ENCODE peak calls at places on chromosomes 13 and 19, in eight cellular contexts. Z is T1000, G is T-helper 1 cell, C is nephron progenitor cell, E is putamen, Y is activated T-cell treated with anti-CD3 and anti-CD28 coated beads for 1 hour, A is NCI-H345, N is fibroblast of pulmonary artery. W is an unnamed sample.

GRCh38 chr13:27379694-27380596 is 44.5 kb upstream of the GTF3A start:
- DNase-seq in Z (no peak), G (peak), C (peak), E (no peak), Y (peak), A (no peak), N (peak), W (peak)

GRCh38 chr13:29496241-29496712 is 99.2 kb downstream of the SLC7A1 start:
- DNase-seq in Z (no peak), G (no peak), C (no peak), E (no peak), Y (no peak), A (no peak), N (peak), W (peak)

GRCh38 chr19:18297308-18297707 is 15.9 kb upstream of the JUND start:
- DNase-seq in Z (no peak), G (no peak), C (no peak), E (no peak), Y (no peak), A (no peak), N (no peak), W (no peak)

GRCh38 chr19:45474941-45475516 is 7.2 kb downstream of the FOSB start:
- DNase-seq in Z (no peak), G (no peak), C (no peak), E (no peak), Y (peak), A (peak), N (peak), W (no peak)

GRCh38 chr19:38701455-38702063 is 42.7 kb downstream of the CAPN12 start:
- DNase-seq in Z (no peak), G (no peak), C (no peak), E (no peak), Y (no peak), A (no peak), N (no peak), W (no peak)

GRCh38 chr19:36489920-36490415 is 607 bp upstream of the ZNF566 start:
- DNase-seq in Z (no peak), G (no peak), C (peak), E (no peak), Y (peak), A (peak), N (peak), W (peak)

GRCh38 chr13:51221674-51222509 is at the start of gene FAM124A:
- DNase-seq in Z (no peak), G (peak), C (peak), E (peak), Y (peak), A (peak), N (no peak), W (peak)

GRCh38 chr13:88429862-88430261 is 758.7 kb downstream of the SLITRK5 start:
- DNase-seq in Z (no peak), G (no peak), C (no peak), E (no peak), Y (no peak), A (no peak), N (no peak), W (no peak)

GRCh38 chr13:43545317-43545874 is 241.4 kb downstream of the ENOX1 start:
- DNase-seq in Z (no peak), G (no peak), C (no peak), E (no peak), Y (no peak), A (no peak), N (peak), W (peak)

GRCh38 chr19:14089662-14090508 is 666 bp downstream of the SAMD1 start:
- DNase-seq in Z (no peak), G (peak), C (peak), E (no peak), Y (no peak), A (peak), N (peak), W (peak)

GRCh38 chr19:55383279-55383788 is 758 bp downstream of the TMEM238 start:
- DNase-seq in Z (no peak), G (peak), C (no peak), E (no peak), Y (no peak), A (no peak), N (no peak), W (no peak)

W was measured in left ventricle myocardium inferior.